ENCODE peak calls at places on chromosomes 4 and X, in five cellular contexts. Z, K, X, B and T are unnamed samples. For H3K36me3, the result is how much of the 10 kb centered on the place peaks cover.

GRCh38 chr4:128649575-128650205 is 159.8 kb upstream of the JADE1 start:
- DNase-seq in Z (peak), X (no peak), B (no peak), K (no peak), T (peak)

GRCh38 chrX:72545990-72546389 is 26.7 kb downstream of the HDAC8 start:
- DNase-seq in B (peak), X (no peak), Z (no peak), K (peak), T (peak)

GRCh38 chr4:55973650-55974049 is 24.9 kb downstream of the CEP135 start:
- DNase-seq in B (no peak), Z (no peak), X (no peak), K (no peak), T (no peak)

GRCh38 chr4:43423276-43423675 is 530.8 kb downstream of the GRXCR1 start:
- DNase-seq in B (no peak), K (no peak), Z (no peak), X (no peak), T (no peak)

GRCh38 chr4:73205482-73205881 is 53.1 kb downstream of the ANKRD17 start:
- DNase-seq in K (no peak), X (no peak), B (no peak), Z (no peak), T (no peak)

GRCh38 chr4:31803511-31804195 is 1083.5 kb downstream of the PCDH7 start:
- DNase-seq in K (no peak), X (no peak), B (no peak), Z (no peak), T (no peak)

GRCh38 chr4:148265627-148266026 is 176.6 kb downstream of the NR3C2 start:
- DNase-seq in B (no peak), X (no peak), Z (no peak), K (no peak), T (no peak)

GRCh38 chr4:110270492-110271197 is 72.2 kb upstream of the ELOVL6 start:
- DNase-seq in K (peak), X (no peak), Z (peak), B (peak), T (peak)

GRCh38 chr4:86683983-86684382 is 89.9 kb downstream of the PTPN13 start:
- DNase-seq in Z (no peak), B (no peak), K (no peak), X (no peak), T (no peak)

GRCh38 chr4:110458494-110459266 is 17.3 kb upstream of the ENPEP start:
- DNase-seq in B (no peak), Z (no peak), K (no peak), X (no peak), T (no peak)

GRCh38 chr4:16457944-16458343 is 231.7 kb upstream of the TAPT1 start:
- DNase-seq in K (no peak), B (no peak), Z (peak), X (no peak), T (peak)

GRCh38 chr4:173527103-173527876 is 2.7 kb downstream of the HAND2 start:
- DNase-seq in B (no peak), X (no peak), K (peak), Z (no peak), T (no peak)

GRCh38 chrX:130280901-130281300 is 12.2 kb upstream of the ZNF280C start:
- DNase-seq in K (peak), Z (no peak), X (no peak), B (no peak), T (no peak)

GRCh38 chr4:152021788-152022438 is 261.1 kb upstream of the GATB start:
- DNase-seq in Z (no peak), B (no peak), X (no peak), K (no peak), T (no peak)

GRCh38 chrX:153417637-153418036 is 6.4 kb downstream of the ZFP92 start:
- DNase-seq in B (no peak), K (no peak), X (no peak), Z (no peak), T (no peak)

GRCh38 chr4:101347267-101347556 is at the start of gene PPP3CA:
- DNase-seq in X (no peak), Z (no peak), B (no peak), K (no peak), T (no peak)

GRCh38 chrX:79259073-79259689 is 108.0 kb downstream of the ITM2A start:
- DNase-seq in X (no peak), Z (no peak), K (no peak), B (peak), T (no peak)

GRCh38 chrX:39070009-39070408 is 268.8 kb downstream of the MID1IP1 start:
- DNase-seq in Z (no peak), K (no peak), X (no peak), B (no peak), T (no peak)

GRCh38 chr4:4714330-4714729 is 145.1 kb upstream of the MSX1 start:
- DNase-seq in K (peak), Z (peak), X (no peak), B (no peak), T (no peak)

GRCh38 chr4:185405296-185405999 is 8.8 kb downstream of the ANKRD37 start:
- DNase-seq in X (no peak), K (no peak), B (no peak), Z (no peak), T (no peak)

GRCh38 chr4:143369556-143369955 is 32.9 kb downstream of the GAB1 start:
- DNase-seq in X (no peak), K (no peak), B (no peak), Z (no peak), T (no peak)

GRCh38 chr4:159607824-159608223 is 504.9 kb downstream of the RAPGEF2 start:
- DNase-seq in B (peak), K (peak), X (no peak), Z (no peak), T (no peak)

GRCh38 chr4:41881931-41882621 is 53.2 kb upstream of the TMEM33 start:
- DNase-seq in K (peak), X (no peak), B (no peak), Z (no peak), T (no peak)

GRCh38 chr4:19727141-19727540 is 524.6 kb upstream of the SLIT2 start:
- DNase-seq in Z (no peak), B (no peak), X (no peak), K (no peak), T (no peak)

GRCh38 chrX:33065415-33065814 is 145.9 kb downstream of the DMD start:
- DNase-seq in X (no peak), B (no peak), Z (no peak), K (no peak), T (no peak)

GRCh38 chr4:8552581-8553205 is 27.5 kb upstream of the GPR78 start:
- DNase-seq in B (no peak), Z (no peak), X (no peak), K (no peak), T (no peak)

GRCh38 chr4:84498203-84499026 is 677 bp downstream of the NKX6-1 start:
- DNase-seq in K (no peak), Z (peak), B (peak), X (peak), T (no peak)

GRCh38 chr4:80184791-80185756 is 12.2 kb upstream of the PRDM8 start:
- DNase-seq in B (no peak), K (peak), X (no peak), Z (no peak), T (no peak)
- H3K27ac ChIP-seq in B (no peak), K (no peak), X (no peak), Z (peak), T (no peak)

DNA sequence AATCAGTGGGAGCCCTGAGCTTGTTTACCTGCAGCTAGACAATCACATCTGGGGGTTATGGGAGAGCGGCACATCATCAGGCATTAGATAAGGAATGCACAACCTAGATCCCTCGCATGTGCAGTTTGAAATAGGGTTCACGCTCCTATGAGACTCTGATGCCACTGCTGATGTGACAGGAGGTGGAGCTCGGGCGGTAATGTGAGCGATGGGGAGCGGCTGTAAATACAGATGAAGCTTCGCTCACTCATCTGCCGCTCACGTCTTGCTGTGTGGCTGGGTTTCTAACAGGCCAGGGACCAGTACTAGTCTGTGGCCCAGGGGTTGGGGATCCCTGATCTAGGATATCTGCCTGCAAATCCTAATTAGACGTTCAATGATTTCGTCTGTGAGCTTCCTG is 90.3 kb downstream of the CRMP1 start:
- DNase-seq in X (no peak), Z (no peak), B (no peak), K (no peak), T (no peak)
- H3K36me3 ChIP-seq in X (under half), Z (half or more), B (under half), K (under half), T (half or more)

GRCh38 chr4:149825336-149825735 is 9.7 kb upstream of the IQCM start:
- DNase-seq in X (no peak), B (no peak), K (no peak), Z (no peak), T (no peak)
- H3K27ac ChIP-seq in X (no peak), B (no peak), K (no peak), Z (no peak), T (no peak)

GRCh38 chrX:47228550-47229270 is 4.1 kb upstream of the USP11 start:
- DNase-seq in X (no peak), B (no peak), K (no peak), Z (no peak), T (no peak)
- H3K36me3 ChIP-seq in X (under half), B (under half), K (under half), Z (under half), T (half or more)

DNA sequence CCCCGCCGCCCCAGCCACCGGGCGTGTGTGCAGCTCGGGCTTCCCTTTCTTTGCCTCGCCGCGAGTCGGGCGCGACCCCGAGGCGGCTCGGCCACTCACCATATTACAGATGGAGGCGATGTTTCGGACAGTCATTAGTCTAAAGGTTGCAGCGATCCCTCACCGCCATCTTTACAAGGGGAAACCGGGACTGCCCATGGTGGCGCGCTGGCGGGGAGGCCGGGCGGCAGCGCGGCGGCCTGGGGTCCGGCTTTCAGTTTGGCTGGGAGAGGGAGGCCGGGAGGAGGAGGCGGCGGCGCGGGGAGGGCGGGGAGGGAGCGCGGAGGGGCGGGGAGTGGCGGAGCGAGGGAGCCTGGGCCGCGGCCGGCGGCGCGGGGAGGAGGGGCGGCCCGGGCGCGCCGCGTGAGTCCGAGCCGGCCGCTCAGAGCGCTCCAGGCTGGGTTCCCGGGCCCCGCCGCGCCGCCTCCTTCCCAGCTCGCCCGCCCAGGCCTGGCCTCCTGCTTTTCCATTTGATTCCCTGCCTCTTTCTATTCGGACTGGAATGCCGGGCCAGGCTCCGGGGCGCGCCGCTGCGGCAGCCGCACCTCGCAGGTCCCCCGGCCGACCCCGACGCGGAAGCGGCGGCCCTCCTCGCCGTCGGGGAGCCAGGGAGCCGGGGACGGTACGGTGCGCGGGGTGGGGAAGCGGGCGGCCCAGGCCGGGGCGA is at the start of gene USP46:
- DNase-seq in K (peak), B (peak), X (peak), Z (peak), T (peak)
- H3K27ac ChIP-seq in K (peak), B (peak), X (peak), Z (peak), T (peak)

GRCh38 chr4:6290256-6290655 is 20.6 kb downstream of the WFS1 start:
- DNase-seq in Z (no peak), B (no peak), X (no peak), K (no peak), T (no peak)

GRCh38 chr4:6288871-6289270 is 19.2 kb downstream of the WFS1 start:
- DNase-seq in X (no peak), Z (no peak), K (no peak), B (no peak), T (no peak)

GRCh38 chr4:6290769-6291547 is 21.3 kb downstream of the WFS1 start:
- DNase-seq in B (no peak), X (no peak), Z (no peak), K (peak), T (no peak)

GRCh38 chr4:6288342-6288741 is 18.7 kb downstream of the WFS1 start:
- DNase-seq in X (no peak), B (no peak), Z (no peak), K (no peak), T (no peak)

GRCh38 chr4:6287017-6287788 is 17.6 kb downstream of the WFS1 start:
- DNase-seq in X (no peak), B (no peak), Z (no peak), K (no peak), T (no peak)
- H3K36me3 ChIP-seq in X (under half), B (under half), Z (half or more), K (under half), T (under half)

DNA sequence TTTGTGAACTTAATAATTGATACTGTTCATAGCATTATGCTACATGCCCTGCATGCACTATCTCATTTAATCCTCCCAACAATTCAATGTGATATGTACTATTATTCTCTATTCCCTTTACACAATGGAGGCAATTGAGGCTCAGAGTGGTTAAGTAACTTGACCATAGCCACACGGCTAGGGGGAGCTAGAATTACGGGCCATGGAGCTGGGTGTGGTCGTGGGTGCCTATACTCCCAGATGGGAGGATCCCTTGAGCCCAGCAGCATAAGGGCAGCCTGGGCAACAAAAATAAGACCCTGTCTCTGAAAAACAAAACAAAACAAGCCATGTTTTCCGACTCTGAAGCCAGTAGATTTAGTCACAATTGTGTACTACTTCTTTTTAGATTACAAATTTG is 43.7 kb upstream of the PDGFRA start:
- DNase-seq in X (no peak), K (peak), Z (no peak), B (no peak), T (no peak)
- H3K27ac ChIP-seq in X (no peak), K (no peak), Z (no peak), B (no peak), T (no peak)

GRCh38 chr4:163528618-163529017 is 34.1 kb downstream of the TMA16 start:
- DNase-seq in Z (no peak), B (no peak), X (no peak), K (no peak), T (no peak)

GRCh38 chr4:163523791-163524365 is 29.4 kb downstream of the TMA16 start:
- DNase-seq in Z (no peak), B (no peak), X (no peak), K (no peak), T (no peak)

GRCh38 chr4:163527172-163527571 is 32.7 kb downstream of the TMA16 start:
- DNase-seq in X (no peak), B (no peak), K (no peak), Z (no peak), T (no peak)

GRCh38 chr4:163525982-163526381 is 31.5 kb downstream of the TMA16 start:
- DNase-seq in Z (no peak), K (no peak), B (no peak), X (no peak), T (no peak)
- H3K36me3 ChIP-seq in Z (under half), K (under half), B (under half), X (under half), T (under half)

GRCh38 chr4:113384600-113384999 is 335.1 kb downstream of the ANK2 start:
- DNase-seq in X (no peak), K (no peak), B (no peak), Z (peak), T (no peak)
- H3K27ac ChIP-seq in X (no peak), K (no peak), B (no peak), Z (no peak), T (no peak)

DNA sequence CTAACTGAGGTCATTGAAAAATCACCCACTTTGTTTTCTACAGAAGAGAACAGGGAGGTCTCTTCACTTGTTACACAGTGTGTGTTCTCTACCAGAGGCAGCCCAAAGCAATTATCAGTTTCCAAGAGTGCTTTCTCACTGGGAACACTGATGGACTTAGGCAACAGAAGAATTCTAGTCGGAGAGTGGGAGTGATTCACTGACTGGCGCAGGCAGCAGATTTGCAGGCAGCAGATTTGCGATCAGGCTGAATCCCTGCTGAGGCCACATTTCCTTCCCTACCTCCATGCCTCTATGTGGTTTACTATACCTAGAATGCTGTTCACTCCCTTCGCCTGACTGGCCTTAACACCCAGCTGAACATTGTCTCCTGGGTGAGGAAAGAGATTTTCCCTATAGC is 6.6 kb downstream of the OCIAD2 start:
- DNase-seq in X (no peak), Z (peak), B (no peak), K (no peak), T (peak)
- H3K36me3 ChIP-seq in X (half or more), Z (under half), B (under half), K (under half), T (under half)